ENCODE peak calls at places on chromosome 2, in four cellular contexts. U is EL, Y is stomach, Q is endothelial cell. V is an unnamed sample.

GRCh38 chr2:237092920-237093781 is 7.5 kb downstream of the COPS8 start:
- DNase-seq in U (peak), Y (no peak), Q (no peak), V (no peak)

GRCh38 chr2:101718479-101718878 is 21.0 kb downstream of the MAP4K4 start:
- DNase-seq in Q (no peak), Y (no peak), U (no peak), V (no peak)

GRCh38 chr2:48129256-48129950 is 223.1 kb upstream of the FBXO11 start:
- DNase-seq in U (peak), Y (no peak), Q (no peak), V (no peak)

GRCh38 chr2:9655441-9656269 is 24.9 kb upstream of the YWHAQ start:
- DNase-seq in U (peak), Q (no peak), Y (no peak), V (no peak)

GRCh38 chr2:188276255-188276654 is 15.4 kb upstream of the GULP1 start:
- DNase-seq in Y (no peak), U (no peak), Q (no peak), V (no peak)

GRCh38 chr2:19574788-19575260 is 216.4 kb upstream of the OSR1 start:
- DNase-seq in U (peak), Y (no peak), Q (no peak), V (peak)

GRCh38 chr2:203898697-203899096 is 31.1 kb downstream of the CTLA4 start:
- DNase-seq in U (no peak), Q (no peak), Y (no peak), V (no peak)

GRCh38 chr2:174634130-174635014 is 36.8 kb upstream of the WIPF1 start:
- DNase-seq in Q (no peak), Y (no peak), U (peak), V (peak)

GRCh38 chr2:203656522-203657287 is 49.7 kb upstream of the CD28 start:
- DNase-seq in Q (no peak), Y (peak), U (peak), V (peak)